ENCODE peak calls at places on chromosome 18, in five cellular contexts. One of them, this sample, is unnamed.

GRCh38 chr18:22705328-22705727 is 227.8 kb upstream of the RBBP8 start:
- DNase-seq in body of pancreas: no peak
- DNase-seq in PC-9: no peak
- DNase-seq in lower lobe of right lung: no peak
- DNase-seq in fibroblast of pulmonary artery: peak
- DNase-seq in this sample: peak

GRCh38 chr18:5975111-5975622 is 79.8 kb upstream of the TMEM200C start:
- DNase-seq in body of pancreas: no peak
- DNase-seq in PC-9: no peak
- DNase-seq in lower lobe of right lung: no peak
- DNase-seq in fibroblast of pulmonary artery: peak
- DNase-seq in this sample: peak

GRCh38 chr18:41761329-41762028 is 193.6 kb upstream of the PIK3C3 start:
- DNase-seq in body of pancreas: no peak
- DNase-seq in PC-9: peak
- DNase-seq in lower lobe of right lung: no peak
- DNase-seq in fibroblast of pulmonary artery: peak
- DNase-seq in this sample: peak

GRCh38 chr18:35777042-35777441 is 195.4 kb upstream of the RMP24 start:
- DNase-seq in body of pancreas: no peak
- DNase-seq in PC-9: no peak
- DNase-seq in lower lobe of right lung: no peak
- DNase-seq in fibroblast of pulmonary artery: no peak
- DNase-seq in this sample: no peak

GRCh38 chr18:13431886-13432285 is 213.3 kb downstream of the LDLRAD4 start:
- DNase-seq in body of pancreas: no peak
- DNase-seq in PC-9: no peak
- DNase-seq in lower lobe of right lung: no peak
- DNase-seq in fibroblast of pulmonary artery: no peak
- DNase-seq in this sample: no peak

GRCh38 chr18:12630136-12630535 is 27.8 kb downstream of the SPIRE1 start:
- DNase-seq in body of pancreas: no peak
- DNase-seq in PC-9: no peak
- DNase-seq in lower lobe of right lung: no peak
- DNase-seq in fibroblast of pulmonary artery: peak
- DNase-seq in this sample: peak

GRCh38 chr18:57051586-57052044 is 95.3 kb upstream of the BOD1L2 start:
- DNase-seq in body of pancreas: no peak
- DNase-seq in PC-9: no peak
- DNase-seq in lower lobe of right lung: no peak
- DNase-seq in fibroblast of pulmonary artery: no peak
- DNase-seq in this sample: no peak

GRCh38 chr18:34738173-34738894 is 28.2 kb downstream of the DTNA start:
- DNase-seq in body of pancreas: no peak
- DNase-seq in PC-9: no peak
- DNase-seq in lower lobe of right lung: no peak
- DNase-seq in fibroblast of pulmonary artery: peak
- DNase-seq in this sample: peak

GRCh38 chr18:8999872-9000271 is 102.6 kb upstream of the NDUFV2 start:
- DNase-seq in body of pancreas: no peak
- DNase-seq in PC-9: no peak
- DNase-seq in lower lobe of right lung: no peak
- DNase-seq in fibroblast of pulmonary artery: no peak
- DNase-seq in this sample: no peak

GRCh38 chr18:51196116-51196810 is 1.2 kb downstream of the MEX3C start:
- DNase-seq in body of pancreas: peak
- DNase-seq in PC-9: no peak
- DNase-seq in lower lobe of right lung: peak
- DNase-seq in fibroblast of pulmonary artery: peak
- DNase-seq in this sample: peak

GRCh38 chr18:908631-909621 is 4.3 kb downstream of the ADCYAP1 start:
- DNase-seq in body of pancreas: no peak
- DNase-seq in PC-9: no peak
- DNase-seq in lower lobe of right lung: no peak
- DNase-seq in fibroblast of pulmonary artery: no peak
- DNase-seq in this sample: no peak

GRCh38 chr18:36850527-36851201 is 21.7 kb downstream of the KIAA1328 start:
- DNase-seq in body of pancreas: no peak
- DNase-seq in PC-9: peak
- DNase-seq in lower lobe of right lung: no peak
- DNase-seq in fibroblast of pulmonary artery: peak
- DNase-seq in this sample: peak

GRCh38 chr18:41828137-41828536 is 126.9 kb upstream of the PIK3C3 start:
- DNase-seq in body of pancreas: no peak
- DNase-seq in PC-9: no peak
- DNase-seq in lower lobe of right lung: no peak
- DNase-seq in fibroblast of pulmonary artery: no peak
- DNase-seq in this sample: no peak

GRCh38 chr18:657311-657997 is at the start of gene TYMS:
- DNase-seq in body of pancreas: peak
- DNase-seq in PC-9: peak
- DNase-seq in lower lobe of right lung: peak
- DNase-seq in fibroblast of pulmonary artery: peak
- DNase-seq in this sample: peak

GRCh38 chr18:69916412-69916811 is 31.3 kb downstream of the CD226 start:
- DNase-seq in body of pancreas: no peak
- DNase-seq in PC-9: no peak
- DNase-seq in lower lobe of right lung: no peak
- DNase-seq in fibroblast of pulmonary artery: no peak
- DNase-seq in this sample: no peak

GRCh38 chr18:34600118-34600517 is 110.0 kb upstream of the DTNA start:
- DNase-seq in body of pancreas: no peak
- DNase-seq in PC-9: no peak
- DNase-seq in lower lobe of right lung: no peak
- DNase-seq in fibroblast of pulmonary artery: peak
- DNase-seq in this sample: peak

DNA sequence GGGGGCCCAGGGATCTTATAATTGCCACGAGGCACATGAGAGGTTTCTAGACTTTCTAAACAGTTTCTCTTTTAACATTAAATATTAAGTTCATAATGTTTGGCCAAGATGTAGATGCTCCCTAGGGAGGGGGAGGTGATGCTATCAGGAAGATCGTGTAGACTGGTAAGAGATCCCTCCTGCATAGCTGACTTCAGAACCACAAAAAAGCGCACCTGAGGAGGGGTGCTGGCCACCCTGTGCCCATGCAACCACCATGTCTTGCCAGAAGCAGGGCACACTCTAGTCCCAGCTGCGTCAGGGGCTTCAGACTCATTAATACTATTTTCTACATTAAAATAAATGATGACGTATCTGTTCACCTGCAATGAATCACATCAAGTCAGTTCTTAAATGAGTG is 103.4 kb upstream of the SLC35G4 start:
- DNase-seq in body of pancreas: no peak
- DNase-seq in PC-9: no peak
- DNase-seq in lower lobe of right lung: no peak
- DNase-seq in fibroblast of pulmonary artery: no peak
- DNase-seq in this sample: no peak
- TF ChIP-seq CTCF in body of pancreas: no peak
- TF ChIP-seq CTCF in PC-9: no peak
- TF ChIP-seq CTCF in lower lobe of right lung: no peak
- TF ChIP-seq CTCF in fibroblast of pulmonary artery: no peak
- TF ChIP-seq CTCF in this sample: no peak

DNA sequence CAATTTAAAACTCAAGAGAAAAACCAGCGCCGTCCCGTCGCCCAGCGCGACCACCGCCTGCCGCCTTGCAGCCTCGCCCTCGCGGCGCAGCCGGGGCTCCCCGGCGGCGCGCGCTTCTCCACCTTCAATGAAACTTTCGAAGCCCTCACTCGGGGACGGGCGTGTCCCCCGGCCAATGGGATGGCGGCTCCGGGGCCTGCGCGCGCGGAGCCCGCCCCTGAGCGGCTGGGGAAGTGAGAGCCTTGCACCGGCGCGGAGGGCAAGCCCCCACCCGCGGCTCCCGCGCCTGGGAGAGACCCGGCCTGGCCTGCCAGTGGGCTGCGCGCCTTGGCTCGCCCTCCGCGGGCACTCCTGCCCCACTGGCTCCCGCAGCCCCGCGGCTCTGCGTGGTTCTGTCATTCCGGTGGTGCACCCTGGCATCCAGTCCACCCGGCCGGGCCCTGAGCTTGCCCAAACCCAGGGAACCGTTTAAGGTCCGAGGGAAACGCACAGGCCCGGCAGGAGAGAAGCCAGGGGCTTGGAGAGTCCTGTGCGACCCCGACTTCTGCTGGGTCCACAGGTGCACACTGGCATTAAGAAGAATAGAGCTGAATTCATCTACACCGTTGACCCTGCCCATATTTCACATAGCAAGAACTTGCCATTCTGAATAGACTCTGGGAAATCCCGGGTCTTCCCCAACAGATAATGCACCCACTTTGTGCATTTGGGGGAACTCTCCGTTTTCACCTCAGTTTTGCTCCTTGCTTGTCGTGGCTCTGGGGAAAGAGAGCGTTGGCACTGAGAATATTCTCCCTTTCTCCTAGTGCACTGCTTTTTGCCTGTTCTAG is at the start of gene PIEZO2:
- DNase-seq in body of pancreas: peak
- DNase-seq in PC-9: no peak
- DNase-seq in lower lobe of right lung: peak
- DNase-seq in fibroblast of pulmonary artery: peak
- DNase-seq in this sample: peak
- H3K4me3 ChIP-seq in body of pancreas: no peak
- H3K4me3 ChIP-seq in PC-9: no peak
- H3K4me3 ChIP-seq in lower lobe of right lung: peak
- H3K4me3 ChIP-seq in fibroblast of pulmonary artery: peak
- H3K4me3 ChIP-seq in this sample: peak

DNA sequence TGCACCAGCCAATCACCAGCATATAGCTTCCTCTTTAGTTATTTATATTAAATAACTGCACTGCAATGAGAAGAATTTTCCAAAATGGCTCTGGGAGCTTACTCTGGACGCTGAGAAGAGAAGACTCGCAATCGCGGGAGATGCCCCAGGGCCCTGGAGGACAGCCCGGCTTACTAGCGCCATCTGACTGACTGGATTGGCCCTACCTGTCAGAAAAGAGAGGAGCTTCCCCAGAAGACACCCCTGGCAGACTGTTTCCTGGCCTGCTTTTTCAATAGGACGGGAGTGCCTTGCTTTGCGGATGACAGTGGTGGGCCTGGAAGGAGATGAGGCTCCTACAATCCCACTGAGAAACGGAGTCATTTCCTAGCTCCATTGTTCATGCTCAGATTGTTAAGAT is 91.9 kb downstream of the GALR1 start:
- DNase-seq in body of pancreas: no peak
- DNase-seq in PC-9: no peak
- DNase-seq in lower lobe of right lung: no peak
- DNase-seq in fibroblast of pulmonary artery: no peak
- DNase-seq in this sample: no peak
- TF ChIP-seq CTCF in body of pancreas: no peak
- TF ChIP-seq CTCF in PC-9: no peak
- TF ChIP-seq CTCF in lower lobe of right lung: no peak
- TF ChIP-seq CTCF in fibroblast of pulmonary artery: no peak
- TF ChIP-seq CTCF in this sample: no peak

GRCh38 chr18:76351961-76352581 is 143.0 kb downstream of the ZNF516 start:
- DNase-seq in body of pancreas: peak
- DNase-seq in PC-9: no peak
- DNase-seq in lower lobe of right lung: no peak
- DNase-seq in fibroblast of pulmonary artery: peak
- DNase-seq in this sample: peak
- H3K4me3 ChIP-seq in body of pancreas: no peak
- H3K4me3 ChIP-seq in PC-9: no peak
- H3K4me3 ChIP-seq in lower lobe of right lung: no peak
- H3K4me3 ChIP-seq in fibroblast of pulmonary artery: no peak
- H3K4me3 ChIP-seq in this sample: peak

GRCh38 chr18:44474067-44474411 is 206.6 kb upstream of the SETBP1 start:
- DNase-seq in body of pancreas: no peak
- DNase-seq in PC-9: no peak
- DNase-seq in lower lobe of right lung: no peak
- DNase-seq in fibroblast of pulmonary artery: no peak
- DNase-seq in this sample: no peak
- TF ChIP-seq CTCF in body of pancreas: no peak
- TF ChIP-seq CTCF in PC-9: no peak
- TF ChIP-seq CTCF in lower lobe of right lung: no peak
- TF ChIP-seq CTCF in fibroblast of pulmonary artery: no peak
- TF ChIP-seq CTCF in this sample: no peak

GRCh38 chr18:74171910-74172606 is 23.7 kb downstream of the TIMM21 start:
- DNase-seq in body of pancreas: no peak
- DNase-seq in PC-9: no peak
- DNase-seq in lower lobe of right lung: no peak
- DNase-seq in fibroblast of pulmonary artery: no peak
- DNase-seq in this sample: peak
- H3K4me3 ChIP-seq in body of pancreas: no peak
- H3K4me3 ChIP-seq in PC-9: peak
- H3K4me3 ChIP-seq in lower lobe of right lung: peak
- H3K4me3 ChIP-seq in fibroblast of pulmonary artery: no peak
- H3K4me3 ChIP-seq in this sample: peak

GRCh38 chr18:55577812-55578539 is 10.0 kb downstream of the TCF4 start:
- DNase-seq in body of pancreas: no peak
- DNase-seq in PC-9: no peak
- DNase-seq in lower lobe of right lung: no peak
- DNase-seq in fibroblast of pulmonary artery: no peak
- DNase-seq in this sample: no peak
- TF ChIP-seq CTCF in body of pancreas: no peak
- TF ChIP-seq CTCF in PC-9: no peak
- TF ChIP-seq CTCF in lower lobe of right lung: no peak
- TF ChIP-seq CTCF in fibroblast of pulmonary artery: no peak
- TF ChIP-seq CTCF in this sample: no peak

DNA sequence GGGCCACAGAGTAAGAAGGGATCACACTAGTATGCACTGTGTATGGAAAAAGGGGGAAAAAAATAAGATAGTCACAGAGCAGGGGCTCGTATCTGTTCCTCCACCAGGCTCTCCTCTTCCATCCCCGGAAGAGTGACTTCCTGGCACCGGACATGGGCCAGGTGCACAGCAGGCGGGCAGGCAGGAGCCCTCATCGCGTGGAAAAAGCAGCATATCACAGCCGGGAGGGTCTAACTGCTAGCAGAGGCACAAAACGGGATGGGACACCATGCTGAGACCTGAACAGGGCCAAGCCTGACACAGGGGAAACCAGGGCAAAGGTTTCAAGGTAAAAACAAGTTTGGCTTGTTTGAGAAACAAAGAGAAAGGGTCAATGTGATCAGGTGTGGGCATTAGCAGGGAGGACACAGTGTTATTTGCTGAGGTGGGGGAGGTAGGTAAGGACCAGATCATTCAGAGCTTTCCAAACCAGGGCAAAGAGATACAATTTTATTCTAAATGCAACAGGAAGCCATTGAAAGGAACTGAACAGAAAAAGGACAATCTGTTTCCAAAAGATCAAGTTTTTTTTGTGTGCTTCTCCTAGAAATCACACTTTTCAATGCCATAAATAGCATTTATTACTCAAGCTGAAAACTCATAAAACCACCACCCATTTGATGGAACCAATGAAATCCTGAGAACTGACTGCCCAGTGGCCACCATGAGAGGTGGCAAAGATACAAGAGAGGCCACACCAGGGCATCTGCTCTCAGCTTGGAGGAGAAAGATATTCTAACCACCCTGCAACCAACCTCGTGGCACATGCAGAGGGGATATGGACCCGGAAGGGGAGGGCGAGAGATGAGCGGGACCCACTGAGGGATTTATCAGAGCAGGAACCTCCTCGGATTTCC is 9.2 kb downstream of the CYB5A start:
- DNase-seq in body of pancreas: peak
- DNase-seq in PC-9: peak
- DNase-seq in lower lobe of right lung: no peak
- DNase-seq in fibroblast of pulmonary artery: no peak
- DNase-seq in this sample: no peak
- H3K4me3 ChIP-seq in body of pancreas: no peak
- H3K4me3 ChIP-seq in PC-9: peak
- H3K4me3 ChIP-seq in lower lobe of right lung: peak
- H3K4me3 ChIP-seq in fibroblast of pulmonary artery: no peak
- H3K4me3 ChIP-seq in this sample: no peak

GRCh38 chr18:76459687-76460350 is 35.2 kb downstream of the ZNF516 start:
- DNase-seq in body of pancreas: peak
- DNase-seq in PC-9: peak
- DNase-seq in lower lobe of right lung: peak
- DNase-seq in fibroblast of pulmonary artery: peak
- DNase-seq in this sample: peak
- TF ChIP-seq CTCF in body of pancreas: no peak
- TF ChIP-seq CTCF in PC-9: no peak
- TF ChIP-seq CTCF in lower lobe of right lung: no peak
- TF ChIP-seq CTCF in fibroblast of pulmonary artery: peak
- TF ChIP-seq CTCF in this sample: no peak

This sample was measured in fibroblast of villous mesenchyme.